ENCODE peak calls at places on chromosomes 6 and 20, in four cellular contexts. B, X, C and U are unnamed samples.
A peak's percentile ranks its signal among the peaks of the same experiment; 100 is the strongest.

GRCh38 chr6:108752733-108753392 is 95.4 kb upstream of the ARMC2 start:
- DNase-seq in X (no peak), B (no peak), C (no peak), U (no peak)

GRCh38 chr6:34836008-34836407 is 44.1 kb downstream of the BLTP3A start:
- DNase-seq in B (no peak), X (no peak), C (no peak), U (no peak)

GRCh38 chr6:104940238-104940880 is 16.5 kb upstream of the LIN28B start:
- DNase-seq in B (no peak), C (no peak), X (no peak), U (no peak)

GRCh38 chr6:159013229-159013628 is 13.2 kb upstream of the RSPH3 start:
- DNase-seq in C (no peak), B (no peak), X (no peak), U (no peak)

GRCh38 chr20:52207020-52207810 is 15.6 kb upstream of the ZFP64 start:
- DNase-seq in B (no peak), X (no peak), C (no peak), U (no peak)

GRCh38 chr6:145071836-145072235 is 663.5 kb downstream of the EPM2A start:
- DNase-seq in C (no peak), B (no peak), X (peak; percentile 61), U (no peak)

GRCh38 chr6:133108377-133108776 is 132.8 kb upstream of the EYA4 start:
- DNase-seq in C (no peak), B (no peak), X (no peak), U (no peak)

GRCh38 chr6:138007014-138007472 is 100.2 kb downstream of the PERP start:
- DNase-seq in B (peak; percentile 65), C (no peak), X (peak; percentile 71), U (peak; percentile 63)

GRCh38 chr20:36408219-36408618 is 102.1 kb downstream of the DLGAP4 start:
- DNase-seq in X (peak; percentile 57), B (no peak), C (no peak), U (no peak)